ENCODE peak calls at places on chromosomes 1 and 21, in ten cellular contexts. F, R, I, Y, L, Q, A, N, X and W are unnamed samples.

GRCh38 chr1:39645411-39646043 is 6.1 kb upstream of the HEYL start:
- DNase-seq in F (no peak), R (no peak), I (no peak), Y (no peak), L (no peak), Q (no peak), A (no peak), N (no peak), X (no peak), W (no peak)

GRCh38 chr1:42943728-42944127 is 14.9 kb downstream of the SLC2A1 start:
- DNase-seq in F (no peak), R (no peak), I (no peak), Y (no peak), L (no peak), Q (no peak), A (no peak), N (no peak), X (no peak), W (no peak)

GRCh38 chr1:30715216-30715615 is 8.2 kb downstream of the MATN1 start:
- DNase-seq in F (no peak), R (no peak), I (no peak), Y (no peak), L (no peak), Q (no peak), A (no peak), N (no peak), X (no peak), W (no peak)

GRCh38 chr1:223401873-223402789 is 8.9 kb downstream of the CCDC185 start:
- DNase-seq in F (no peak), R (no peak), I (no peak), Y (no peak), L (no peak), Q (no peak), A (no peak), N (no peak), X (no peak), W (no peak)

GRCh38 chr1:234242091-234242490 is 131.2 kb upstream of the COA6 start:
- DNase-seq in F (no peak), R (no peak), I (no peak), Y (no peak), L (no peak), Q (no peak), A (no peak), N (no peak), X (no peak), W (no peak)

GRCh38 chr1:20440785-20441200 is 45.2 kb downstream of the CAMK2N1 start:
- DNase-seq in F (peak), R (peak), I (peak), Y (no peak), L (no peak), Q (peak), A (peak), N (peak), X (peak), W (no peak)

GRCh38 chr1:214290399-214291037 is 9.6 kb downstream of the SMYD2 start:
- DNase-seq in F (peak), R (no peak), I (no peak), Y (no peak), L (no peak), Q (no peak), A (no peak), N (no peak), X (no peak), W (no peak)

GRCh38 chr1:25673456-25673855 is 56.9 kb downstream of the MAN1C1 start:
- DNase-seq in F (no peak), R (no peak), I (no peak), Y (no peak), L (no peak), Q (no peak), A (no peak), N (no peak), X (no peak), W (no peak)

GRCh38 chr1:107877749-107878148 is 87.2 kb downstream of the VAV3 start:
- DNase-seq in F (no peak), R (no peak), I (no peak), Y (no peak), L (no peak), Q (peak), A (no peak), N (no peak), X (no peak), W (no peak)

GRCh38 chr1:110130989-110131388 is 18.7 kb downstream of the UBL4B start:
- DNase-seq in F (no peak), R (no peak), I (no peak), Y (no peak), L (no peak), Q (no peak), A (no peak), N (no peak), X (no peak), W (no peak)

GRCh38 chr1:82927753-82928152 is 1071.2 kb downstream of the TTLL7 start:
- DNase-seq in F (no peak), R (no peak), I (no peak), Y (no peak), L (no peak), Q (no peak), A (no peak), N (no peak), X (no peak), W (no peak)

GRCh38 chr1:212034516-212035122 is 738 bp downstream of the INTS7 start:
- DNase-seq in F (no peak), R (no peak), I (no peak), Y (no peak), L (no peak), Q (no peak), A (no peak), N (peak), X (no peak), W (no peak)

GRCh38 chr1:166951050-166951449 is 24.3 kb downstream of the ILDR2 start:
- DNase-seq in F (no peak), R (no peak), I (no peak), Y (no peak), L (no peak), Q (no peak), A (no peak), N (no peak), X (no peak), W (no peak)
- H3K4me3 ChIP-seq in F (no peak), R (no peak), I (no peak), Y (no peak), L (no peak), Q (no peak), A (no peak), N (no peak), X (no peak), W (no peak)

DNA sequence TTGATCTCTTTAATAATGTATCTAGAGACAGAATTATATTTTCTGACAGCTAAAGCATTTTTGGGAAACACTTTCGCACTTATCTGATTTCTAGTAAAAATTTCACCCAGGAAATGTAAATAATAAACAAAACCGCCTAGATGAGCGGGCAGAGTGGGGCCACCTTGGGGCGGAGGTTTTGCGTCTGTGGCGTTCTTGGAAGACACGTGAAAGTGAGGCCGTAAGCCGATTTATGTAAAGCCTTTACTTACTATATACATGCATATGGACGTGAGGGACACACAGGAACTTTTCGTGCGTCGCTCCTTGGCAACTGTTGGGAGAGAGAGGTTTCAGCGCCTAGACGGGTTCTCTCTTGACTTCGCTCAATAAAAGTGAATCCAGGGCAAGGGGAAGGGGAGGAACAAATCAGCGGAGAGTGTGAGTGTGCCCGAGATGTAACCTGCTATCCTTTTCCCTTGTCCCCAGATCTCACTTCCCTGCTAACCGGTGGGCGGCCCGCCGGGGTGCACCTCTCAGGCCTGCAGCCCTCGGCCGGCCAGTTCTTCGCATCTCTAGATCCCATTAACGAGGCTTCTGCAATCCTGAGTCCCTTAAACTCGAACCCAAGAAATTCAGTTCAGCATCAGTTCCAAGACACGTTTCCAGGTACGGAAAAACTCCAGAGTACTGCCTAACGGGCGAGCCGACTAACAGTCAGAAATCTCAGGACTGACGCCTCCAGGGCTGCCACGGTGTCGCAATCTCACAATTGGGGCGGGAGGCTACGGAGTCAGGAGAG is 1.7 kb downstream of the HLX start:
- DNase-seq in F (peak), R (no peak), I (peak), Y (peak), L (no peak), Q (no peak), A (peak), N (peak), X (peak), W (peak)
- H3K27ac ChIP-seq in F (peak), R (no peak), I (peak), Y (peak), L (peak), Q (no peak), A (no peak), N (peak), X (peak), W (no peak)

GRCh38 chr21:44907966-44908364 is 12.7 kb downstream of the ITGB2 start:
- DNase-seq in F (no peak), R (no peak), I (no peak), Y (peak), L (no peak), Q (no peak), A (no peak), N (no peak), X (no peak), W (no peak)
- H3K4me3 ChIP-seq in F (no peak), R (no peak), I (no peak), Y (no peak), L (no peak), Q (no peak), A (no peak), N (no peak), X (peak), W (no peak)

GRCh38 chr1:156494309-156494895 is 6.2 kb downstream of the MEF2D start:
- DNase-seq in F (no peak), R (no peak), I (no peak), Y (no peak), L (no peak), Q (peak), A (peak), N (peak), X (no peak), W (peak)
- H3K27ac ChIP-seq in F (peak), R (no peak), I (no peak), Y (peak), L (peak), Q (peak), A (no peak), N (peak), X (peak), W (no peak)